ENCODE peak calls at places on chromosomes 5 and 9, in ten cellular contexts. One of them, this sample, is unnamed.
A peak's percentile ranks its signal among the peaks of the same experiment; 100 is the strongest.

GRCh38 chr9:91421987-91422765 is 1.5 kb downstream of the NFIL3 start:
- DNase-seq in CD8-positive, alpha-beta T cell: no peak
- DNase-seq in mesothelial cell of epicardium: no peak
- DNase-seq in stomach: no peak
- DNase-seq in AG09309: no peak
- DNase-seq in brain microvascular endothelial cell: peak; percentile 36
- DNase-seq in GM12864: no peak
- DNase-seq in AG04449: no peak
- DNase-seq in OCI-LY7: no peak
- DNase-seq in fibroblast of pulmonary artery: peak; percentile 48
- DNase-seq in this sample: no peak

GRCh38 chr9:86511614-86512360 is 157.6 kb upstream of the TUT7 start:
- DNase-seq in stomach: no peak
- DNase-seq in OCI-LY7: no peak
- DNase-seq in mesothelial cell of epicardium: no peak
- DNase-seq in AG09309: no peak
- DNase-seq in CD8-positive, alpha-beta T cell: no peak
- DNase-seq in AG04449: no peak
- DNase-seq in fibroblast of pulmonary artery: no peak
- DNase-seq in brain microvascular endothelial cell: no peak
- DNase-seq in GM12864: no peak
- DNase-seq in this sample: no peak

GRCh38 chr5:33788922-33789321 is 102.9 kb downstream of the ADAMTS12 start:
- DNase-seq in AG09309: peak; percentile 91
- DNase-seq in fibroblast of pulmonary artery: peak; percentile 96
- DNase-seq in GM12864: no peak
- DNase-seq in AG04449: peak; percentile 97
- DNase-seq in stomach: no peak
- DNase-seq in brain microvascular endothelial cell: peak; percentile 98
- DNase-seq in CD8-positive, alpha-beta T cell: no peak
- DNase-seq in mesothelial cell of epicardium: no peak
- DNase-seq in OCI-LY7: no peak
- DNase-seq in this sample: peak; percentile 93

GRCh38 chr9:78291240-78291915 is 5.5 kb upstream of the PSAT1 start:
- DNase-seq in fibroblast of pulmonary artery: no peak
- DNase-seq in mesothelial cell of epicardium: no peak
- DNase-seq in CD8-positive, alpha-beta T cell: no peak
- DNase-seq in OCI-LY7: no peak
- DNase-seq in AG09309: no peak
- DNase-seq in GM12864: no peak
- DNase-seq in stomach: no peak
- DNase-seq in brain microvascular endothelial cell: no peak
- DNase-seq in AG04449: no peak
- DNase-seq in this sample: no peak

GRCh38 chr9:100455470-100455869 is 17.5 kb upstream of the TMEFF1 start:
- DNase-seq in mesothelial cell of epicardium: no peak
- DNase-seq in OCI-LY7: no peak
- DNase-seq in brain microvascular endothelial cell: no peak
- DNase-seq in CD8-positive, alpha-beta T cell: no peak
- DNase-seq in GM12864: no peak
- DNase-seq in stomach: no peak
- DNase-seq in fibroblast of pulmonary artery: peak; percentile 55
- DNase-seq in AG09309: peak; percentile 29
- DNase-seq in AG04449: no peak
- DNase-seq in this sample: no peak

GRCh38 chr5:159620853-159621540 is 290.7 kb upstream of the IL12B start:
- DNase-seq in mesothelial cell of epicardium: no peak
- DNase-seq in CD8-positive, alpha-beta T cell: no peak
- DNase-seq in AG09309: no peak
- DNase-seq in brain microvascular endothelial cell: no peak
- DNase-seq in GM12864: no peak
- DNase-seq in OCI-LY7: no peak
- DNase-seq in stomach: no peak
- DNase-seq in AG04449: no peak
- DNase-seq in fibroblast of pulmonary artery: no peak
- DNase-seq in this sample: no peak

GRCh38 chr5:147809830-147810666 is 21.4 kb downstream of the SPINK1 start:
- DNase-seq in stomach: no peak
- DNase-seq in CD8-positive, alpha-beta T cell: no peak
- DNase-seq in OCI-LY7: no peak
- DNase-seq in AG09309: no peak
- DNase-seq in mesothelial cell of epicardium: no peak
- DNase-seq in brain microvascular endothelial cell: no peak
- DNase-seq in AG04449: no peak
- DNase-seq in fibroblast of pulmonary artery: no peak
- DNase-seq in GM12864: no peak
- DNase-seq in this sample: no peak

GRCh38 chr9:28779240-28779639 is 1206.0 kb upstream of the C9orf72 start:
- DNase-seq in stomach: no peak
- DNase-seq in OCI-LY7: no peak
- DNase-seq in fibroblast of pulmonary artery: peak; percentile 72
- DNase-seq in brain microvascular endothelial cell: no peak
- DNase-seq in CD8-positive, alpha-beta T cell: no peak
- DNase-seq in GM12864: no peak
- DNase-seq in mesothelial cell of epicardium: no peak
- DNase-seq in AG04449: no peak
- DNase-seq in AG09309: no peak
- DNase-seq in this sample: no peak

GRCh38 chr5:434443-435146 is 8.4 kb upstream of the EXOC3 start:
- DNase-seq in AG04449: no peak
- DNase-seq in GM12864: no peak
- DNase-seq in fibroblast of pulmonary artery: no peak
- DNase-seq in CD8-positive, alpha-beta T cell: no peak
- DNase-seq in AG09309: no peak
- DNase-seq in brain microvascular endothelial cell: no peak
- DNase-seq in stomach: no peak
- DNase-seq in mesothelial cell of epicardium: peak; percentile 17
- DNase-seq in OCI-LY7: no peak
- DNase-seq in this sample: no peak

GRCh38 chr9:6739218-6739617 is 18.6 kb upstream of the KDM4C start:
- DNase-seq in GM12864: no peak
- DNase-seq in fibroblast of pulmonary artery: no peak
- DNase-seq in stomach: no peak
- DNase-seq in mesothelial cell of epicardium: no peak
- DNase-seq in AG04449: no peak
- DNase-seq in OCI-LY7: peak; percentile 31
- DNase-seq in AG09309: no peak
- DNase-seq in brain microvascular endothelial cell: no peak
- DNase-seq in CD8-positive, alpha-beta T cell: no peak
- DNase-seq in this sample: no peak

GRCh38 chr5:72656756-72657513 is 149.7 kb upstream of the ZNF366 start:
- DNase-seq in brain microvascular endothelial cell: no peak
- DNase-seq in stomach: no peak
- DNase-seq in OCI-LY7: no peak
- DNase-seq in AG09309: no peak
- DNase-seq in CD8-positive, alpha-beta T cell: no peak
- DNase-seq in GM12864: no peak
- DNase-seq in fibroblast of pulmonary artery: no peak
- DNase-seq in mesothelial cell of epicardium: no peak
- DNase-seq in AG04449: no peak
- DNase-seq in this sample: no peak

GRCh38 chr5:41755705-41756104 is 114.5 kb downstream of the OXCT1 start:
- DNase-seq in brain microvascular endothelial cell: no peak
- DNase-seq in GM12864: no peak
- DNase-seq in AG04449: no peak
- DNase-seq in mesothelial cell of epicardium: no peak
- DNase-seq in AG09309: no peak
- DNase-seq in CD8-positive, alpha-beta T cell: no peak
- DNase-seq in stomach: no peak
- DNase-seq in fibroblast of pulmonary artery: no peak
- DNase-seq in OCI-LY7: no peak
- DNase-seq in this sample: no peak

GRCh38 chr9:125959980-125960619 is 212.9 kb downstream of the PBX3 start:
- DNase-seq in GM12864: no peak
- DNase-seq in mesothelial cell of epicardium: no peak
- DNase-seq in fibroblast of pulmonary artery: no peak
- DNase-seq in AG09309: no peak
- DNase-seq in AG04449: no peak
- DNase-seq in OCI-LY7: no peak
- DNase-seq in brain microvascular endothelial cell: no peak
- DNase-seq in stomach: no peak
- DNase-seq in CD8-positive, alpha-beta T cell: no peak
- DNase-seq in this sample: no peak

GRCh38 chr9:5917888-5918287 is 27.2 kb downstream of the MLANA start:
- DNase-seq in mesothelial cell of epicardium: no peak
- DNase-seq in brain microvascular endothelial cell: no peak
- DNase-seq in CD8-positive, alpha-beta T cell: no peak
- DNase-seq in OCI-LY7: no peak
- DNase-seq in AG04449: no peak
- DNase-seq in fibroblast of pulmonary artery: no peak
- DNase-seq in stomach: no peak
- DNase-seq in AG09309: no peak
- DNase-seq in GM12864: no peak
- DNase-seq in this sample: no peak

GRCh38 chr9:68914751-68915150 is 99.2 kb downstream of the PRKACG start:
- DNase-seq in mesothelial cell of epicardium: no peak
- DNase-seq in AG09309: no peak
- DNase-seq in GM12864: no peak
- DNase-seq in fibroblast of pulmonary artery: no peak
- DNase-seq in CD8-positive, alpha-beta T cell: no peak
- DNase-seq in brain microvascular endothelial cell: no peak
- DNase-seq in OCI-LY7: no peak
- DNase-seq in AG04449: no peak
- DNase-seq in stomach: no peak
- DNase-seq in this sample: no peak

GRCh38 chr5:159051431-159052281 is 48.1 kb downstream of the EBF1 start:
- DNase-seq in AG04449: no peak
- DNase-seq in CD8-positive, alpha-beta T cell: no peak
- DNase-seq in brain microvascular endothelial cell: peak; percentile 40
- DNase-seq in GM12864: no peak
- DNase-seq in fibroblast of pulmonary artery: peak; percentile 31
- DNase-seq in mesothelial cell of epicardium: peak; percentile 21
- DNase-seq in AG09309: no peak
- DNase-seq in OCI-LY7: peak; percentile 73
- DNase-seq in stomach: peak; percentile 40
- DNase-seq in this sample: no peak

GRCh38 chr5:107570805-107571531 is 99.8 kb downstream of the EFNA5 start:
- DNase-seq in stomach: peak; percentile 31
- DNase-seq in CD8-positive, alpha-beta T cell: peak; percentile 23
- DNase-seq in OCI-LY7: peak; percentile 94
- DNase-seq in brain microvascular endothelial cell: peak; percentile 21
- DNase-seq in AG09309: no peak
- DNase-seq in GM12864: peak; percentile 81
- DNase-seq in mesothelial cell of epicardium: no peak
- DNase-seq in fibroblast of pulmonary artery: peak; percentile 30
- DNase-seq in AG04449: no peak
- DNase-seq in this sample: no peak

GRCh38 chr9:3981897-3982296 is 318.0 kb downstream of the GLIS3 start:
- DNase-seq in mesothelial cell of epicardium: no peak
- DNase-seq in OCI-LY7: no peak
- DNase-seq in AG09309: no peak
- DNase-seq in stomach: no peak
- DNase-seq in AG04449: no peak
- DNase-seq in brain microvascular endothelial cell: no peak
- DNase-seq in GM12864: no peak
- DNase-seq in CD8-positive, alpha-beta T cell: no peak
- DNase-seq in fibroblast of pulmonary artery: no peak
- DNase-seq in this sample: no peak
- TF ChIP-seq CTCF in mesothelial cell of epicardium: no peak
- TF ChIP-seq CTCF in OCI-LY7: no peak
- TF ChIP-seq CTCF in AG09309: no peak
- TF ChIP-seq CTCF in stomach: no peak
- TF ChIP-seq CTCF in AG04449: no peak
- TF ChIP-seq CTCF in brain microvascular endothelial cell: no peak
- TF ChIP-seq CTCF in GM12864: no peak
- TF ChIP-seq CTCF in CD8-positive, alpha-beta T cell: no peak
- TF ChIP-seq CTCF in fibroblast of pulmonary artery: no peak
- TF ChIP-seq CTCF in this sample: no peak

GRCh38 chr5:142508027-142508426 is 177.9 kb downstream of the FGF1 start:
- DNase-seq in CD8-positive, alpha-beta T cell: no peak
- DNase-seq in mesothelial cell of epicardium: no peak
- DNase-seq in OCI-LY7: no peak
- DNase-seq in stomach: peak; percentile 55
- DNase-seq in fibroblast of pulmonary artery: no peak
- DNase-seq in AG04449: no peak
- DNase-seq in AG09309: no peak
- DNase-seq in GM12864: no peak
- DNase-seq in brain microvascular endothelial cell: no peak
- DNase-seq in this sample: no peak

GRCh38 chr5:142507528-142507927 is 178.4 kb downstream of the FGF1 start:
- DNase-seq in OCI-LY7: no peak
- DNase-seq in AG04449: no peak
- DNase-seq in fibroblast of pulmonary artery: no peak
- DNase-seq in CD8-positive, alpha-beta T cell: no peak
- DNase-seq in GM12864: no peak
- DNase-seq in brain microvascular endothelial cell: no peak
- DNase-seq in mesothelial cell of epicardium: no peak
- DNase-seq in AG09309: no peak
- DNase-seq in stomach: no peak
- DNase-seq in this sample: no peak

GRCh38 chr5:142511318-142511717 is 174.6 kb downstream of the FGF1 start:
- DNase-seq in CD8-positive, alpha-beta T cell: no peak
- DNase-seq in brain microvascular endothelial cell: no peak
- DNase-seq in stomach: no peak
- DNase-seq in mesothelial cell of epicardium: no peak
- DNase-seq in OCI-LY7: no peak
- DNase-seq in GM12864: no peak
- DNase-seq in AG04449: no peak
- DNase-seq in fibroblast of pulmonary artery: no peak
- DNase-seq in AG09309: no peak
- DNase-seq in this sample: no peak

GRCh38 chr5:142506756-142507155 is 179.1 kb downstream of the FGF1 start:
- DNase-seq in mesothelial cell of epicardium: no peak
- DNase-seq in OCI-LY7: no peak
- DNase-seq in brain microvascular endothelial cell: no peak
- DNase-seq in GM12864: no peak
- DNase-seq in stomach: no peak
- DNase-seq in AG04449: no peak
- DNase-seq in AG09309: no peak
- DNase-seq in CD8-positive, alpha-beta T cell: no peak
- DNase-seq in fibroblast of pulmonary artery: peak; percentile 53
- DNase-seq in this sample: no peak

GRCh38 chr5:142508630-142509425 is 177.1 kb downstream of the FGF1 start:
- DNase-seq in AG04449: no peak
- DNase-seq in CD8-positive, alpha-beta T cell: no peak
- DNase-seq in stomach: no peak
- DNase-seq in AG09309: no peak
- DNase-seq in mesothelial cell of epicardium: no peak
- DNase-seq in brain microvascular endothelial cell: no peak
- DNase-seq in fibroblast of pulmonary artery: no peak
- DNase-seq in GM12864: no peak
- DNase-seq in OCI-LY7: no peak
- DNase-seq in this sample: no peak
- TF ChIP-seq CTCF in AG04449: no peak
- TF ChIP-seq CTCF in CD8-positive, alpha-beta T cell: no peak
- TF ChIP-seq CTCF in stomach: no peak
- TF ChIP-seq CTCF in AG09309: no peak
- TF ChIP-seq CTCF in mesothelial cell of epicardium: no peak
- TF ChIP-seq CTCF in brain microvascular endothelial cell: no peak
- TF ChIP-seq CTCF in fibroblast of pulmonary artery: no peak
- TF ChIP-seq CTCF in GM12864: no peak
- TF ChIP-seq CTCF in OCI-LY7: no peak
- TF ChIP-seq CTCF in this sample: no peak

GRCh38 chr5:171029401-171029800 is 167.6 kb downstream of the RANBP17 start:
- DNase-seq in CD8-positive, alpha-beta T cell: no peak
- DNase-seq in brain microvascular endothelial cell: no peak
- DNase-seq in fibroblast of pulmonary artery: no peak
- DNase-seq in AG09309: no peak
- DNase-seq in stomach: no peak
- DNase-seq in AG04449: no peak
- DNase-seq in GM12864: no peak
- DNase-seq in mesothelial cell of epicardium: no peak
- DNase-seq in OCI-LY7: no peak
- DNase-seq in this sample: no peak
- TF ChIP-seq CTCF in CD8-positive, alpha-beta T cell: no peak
- TF ChIP-seq CTCF in brain microvascular endothelial cell: no peak
- TF ChIP-seq CTCF in fibroblast of pulmonary artery: no peak
- TF ChIP-seq CTCF in AG09309: no peak
- TF ChIP-seq CTCF in stomach: no peak
- TF ChIP-seq CTCF in AG04449: no peak
- TF ChIP-seq CTCF in GM12864: no peak
- TF ChIP-seq CTCF in mesothelial cell of epicardium: no peak
- TF ChIP-seq CTCF in OCI-LY7: no peak
- TF ChIP-seq CTCF in this sample: no peak

GRCh38 chr9:121561385-121562222 is 62.0 kb upstream of the GGTA1 start:
- DNase-seq in OCI-LY7: no peak
- DNase-seq in GM12864: no peak
- DNase-seq in CD8-positive, alpha-beta T cell: no peak
- DNase-seq in brain microvascular endothelial cell: no peak
- DNase-seq in AG04449: no peak
- DNase-seq in stomach: no peak
- DNase-seq in fibroblast of pulmonary artery: no peak
- DNase-seq in AG09309: no peak
- DNase-seq in mesothelial cell of epicardium: no peak
- DNase-seq in this sample: no peak
- TF ChIP-seq CTCF in OCI-LY7: no peak
- TF ChIP-seq CTCF in GM12864: no peak
- TF ChIP-seq CTCF in CD8-positive, alpha-beta T cell: no peak
- TF ChIP-seq CTCF in brain microvascular endothelial cell: peak; percentile 8
- TF ChIP-seq CTCF in AG04449: peak; percentile 24
- TF ChIP-seq CTCF in stomach: no peak
- TF ChIP-seq CTCF in fibroblast of pulmonary artery: no peak
- TF ChIP-seq CTCF in AG09309: no peak
- TF ChIP-seq CTCF in mesothelial cell of epicardium: no peak
- TF ChIP-seq CTCF in this sample: no peak